ENCODE peak calls at places on chromosomes 1 and 21, in six cellular contexts. One of them, this sample, is unnamed.

GRCh38 chr1:53645690-53646078 is 93.3 kb downstream of the GLIS1 start:
- DNase-seq in tibial artery: peak
- DNase-seq in cardiac fibroblast: no peak
- DNase-seq in HL-60: no peak
- DNase-seq in Peyer's patch: no peak
- DNase-seq in right atrium auricular region: no peak
- DNase-seq in this sample: no peak

GRCh38 chr21:44987301-44987885 is 47.6 kb downstream of the SLX9 start:
- DNase-seq in tibial artery: peak
- DNase-seq in cardiac fibroblast: no peak
- DNase-seq in HL-60: no peak
- DNase-seq in Peyer's patch: no peak
- DNase-seq in right atrium auricular region: no peak
- DNase-seq in this sample: no peak

GRCh38 chr1:68197891-68198290 is 34.4 kb downstream of the WLS start:
- DNase-seq in tibial artery: no peak
- DNase-seq in cardiac fibroblast: peak
- DNase-seq in HL-60: no peak
- DNase-seq in Peyer's patch: no peak
- DNase-seq in right atrium auricular region: no peak
- DNase-seq in this sample: no peak

GRCh38 chr1:167899253-167899681 is 14.7 kb downstream of the ADCY10 start:
- DNase-seq in tibial artery: peak
- DNase-seq in cardiac fibroblast: peak
- DNase-seq in HL-60: no peak
- DNase-seq in Peyer's patch: no peak
- DNase-seq in right atrium auricular region: no peak
- DNase-seq in this sample: peak

GRCh38 chr1:167297222-167298214 is 76.8 kb downstream of the POU2F1 start:
- DNase-seq in tibial artery: no peak
- DNase-seq in cardiac fibroblast: peak
- DNase-seq in HL-60: peak
- DNase-seq in Peyer's patch: no peak
- DNase-seq in right atrium auricular region: peak
- DNase-seq in this sample: peak

GRCh38 chr1:42957229-42957879 is 1.3 kb downstream of the SLC2A1 start:
- DNase-seq in tibial artery: no peak
- DNase-seq in cardiac fibroblast: no peak
- DNase-seq in HL-60: no peak
- DNase-seq in Peyer's patch: no peak
- DNase-seq in right atrium auricular region: no peak
- DNase-seq in this sample: no peak

GRCh38 chr1:24142546-24143431 is at the start of gene IL22RA1:
- DNase-seq in tibial artery: peak
- DNase-seq in cardiac fibroblast: peak
- DNase-seq in HL-60: no peak
- DNase-seq in Peyer's patch: peak
- DNase-seq in right atrium auricular region: no peak
- DNase-seq in this sample: peak

GRCh38 chr1:194830387-194830786 is 1644.0 kb upstream of the B3GALT2 start:
- DNase-seq in tibial artery: no peak
- DNase-seq in cardiac fibroblast: no peak
- DNase-seq in HL-60: no peak
- DNase-seq in Peyer's patch: no peak
- DNase-seq in right atrium auricular region: no peak
- DNase-seq in this sample: no peak

GRCh38 chr1:40717960-40718359 is 26.5 kb downstream of the NFYC start:
- DNase-seq in tibial artery: no peak
- DNase-seq in cardiac fibroblast: no peak
- DNase-seq in HL-60: no peak
- DNase-seq in Peyer's patch: no peak
- DNase-seq in right atrium auricular region: no peak
- DNase-seq in this sample: no peak

GRCh38 chr21:17900281-17900989 is 81.3 kb upstream of the C21orf91 start:
- DNase-seq in tibial artery: no peak
- DNase-seq in cardiac fibroblast: no peak
- DNase-seq in HL-60: no peak
- DNase-seq in Peyer's patch: no peak
- DNase-seq in right atrium auricular region: no peak
- DNase-seq in this sample: no peak

GRCh38 chr1:114666954-114667353 is 2.9 kb downstream of the DENND2C start:
- DNase-seq in tibial artery: no peak
- DNase-seq in cardiac fibroblast: no peak
- DNase-seq in HL-60: no peak
- DNase-seq in Peyer's patch: no peak
- DNase-seq in right atrium auricular region: no peak
- DNase-seq in this sample: no peak

GRCh38 chr1:34131396-34132160 is 33.5 kb downstream of the CSMD2 start:
- DNase-seq in tibial artery: no peak
- DNase-seq in cardiac fibroblast: no peak
- DNase-seq in HL-60: no peak
- DNase-seq in Peyer's patch: no peak
- DNase-seq in right atrium auricular region: peak
- DNase-seq in this sample: peak

GRCh38 chr1:202049129-202049528 is 38.7 kb downstream of the ELF3 start:
- DNase-seq in tibial artery: no peak
- DNase-seq in cardiac fibroblast: peak
- DNase-seq in HL-60: no peak
- DNase-seq in Peyer's patch: no peak
- DNase-seq in right atrium auricular region: no peak
- DNase-seq in this sample: no peak

GRCh38 chr1:84701366-84701765 is 11.1 kb upstream of the SSX2IP start:
- DNase-seq in tibial artery: no peak
- DNase-seq in cardiac fibroblast: no peak
- DNase-seq in HL-60: no peak
- DNase-seq in Peyer's patch: no peak
- DNase-seq in right atrium auricular region: no peak
- DNase-seq in this sample: no peak

GRCh38 chr1:111841189-111841588 is 85.5 kb downstream of the DDX20 start:
- DNase-seq in tibial artery: no peak
- DNase-seq in cardiac fibroblast: no peak
- DNase-seq in HL-60: no peak
- DNase-seq in Peyer's patch: no peak
- DNase-seq in right atrium auricular region: no peak
- DNase-seq in this sample: no peak

GRCh38 chr1:22801753-22802152 is 91.1 kb downstream of the EPHB2 start:
- DNase-seq in tibial artery: no peak
- DNase-seq in cardiac fibroblast: no peak
- DNase-seq in HL-60: no peak
- DNase-seq in Peyer's patch: no peak
- DNase-seq in right atrium auricular region: no peak
- DNase-seq in this sample: no peak

GRCh38 chr1:53197301-53198205 is 929 bp downstream of the CPT2 start:
- DNase-seq in tibial artery: no peak
- DNase-seq in cardiac fibroblast: no peak
- DNase-seq in HL-60: no peak
- DNase-seq in Peyer's patch: no peak
- DNase-seq in right atrium auricular region: no peak
- DNase-seq in this sample: peak

GRCh38 chr1:27300341-27301051 is 21.5 kb upstream of the TMEM222 start:
- DNase-seq in tibial artery: peak
- DNase-seq in cardiac fibroblast: peak
- DNase-seq in HL-60: peak
- DNase-seq in Peyer's patch: peak
- DNase-seq in right atrium auricular region: peak
- DNase-seq in this sample: peak

GRCh38 chr1:183987593-183988318 is 49.8 kb downstream of the COLGALT2 start:
- DNase-seq in tibial artery: no peak
- DNase-seq in cardiac fibroblast: no peak
- DNase-seq in HL-60: no peak
- DNase-seq in Peyer's patch: no peak
- DNase-seq in right atrium auricular region: no peak
- DNase-seq in this sample: peak

GRCh38 chr1:156114919-156115513 is 505 bp downstream of the LMNA start:
- DNase-seq in tibial artery: no peak
- DNase-seq in cardiac fibroblast: no peak
- DNase-seq in HL-60: no peak
- DNase-seq in Peyer's patch: peak
- DNase-seq in right atrium auricular region: no peak
- DNase-seq in this sample: no peak

GRCh38 chr21:28311776-28312175 is 680.9 kb downstream of the LTN1 start:
- DNase-seq in tibial artery: no peak
- DNase-seq in cardiac fibroblast: peak
- DNase-seq in HL-60: no peak
- DNase-seq in Peyer's patch: no peak
- DNase-seq in right atrium auricular region: no peak
- DNase-seq in this sample: no peak

GRCh38 chr1:15734901-15735300 is 1.2 kb upstream of the SLC25A34 start:
- DNase-seq in tibial artery: peak
- DNase-seq in cardiac fibroblast: no peak
- DNase-seq in HL-60: no peak
- DNase-seq in Peyer's patch: peak
- DNase-seq in right atrium auricular region: no peak
- DNase-seq in this sample: no peak

GRCh38 chr21:43600642-43601397 is 58.5 kb downstream of the HSF2BP start:
- DNase-seq in tibial artery: no peak
- DNase-seq in cardiac fibroblast: peak
- DNase-seq in HL-60: no peak
- DNase-seq in Peyer's patch: no peak
- DNase-seq in right atrium auricular region: no peak
- DNase-seq in this sample: peak

GRCh38 chr21:43597052-43597451 is 62.2 kb downstream of the HSF2BP start:
- DNase-seq in tibial artery: no peak
- DNase-seq in cardiac fibroblast: peak
- DNase-seq in HL-60: no peak
- DNase-seq in Peyer's patch: no peak
- DNase-seq in right atrium auricular region: no peak
- DNase-seq in this sample: peak

GRCh38 chr21:43598416-43599120 is 60.7 kb downstream of the HSF2BP start:
- DNase-seq in tibial artery: no peak
- DNase-seq in cardiac fibroblast: peak
- DNase-seq in HL-60: no peak
- DNase-seq in Peyer's patch: no peak
- DNase-seq in right atrium auricular region: no peak
- DNase-seq in this sample: peak

GRCh38 chr21:43597845-43598244 is 61.4 kb downstream of the HSF2BP start:
- DNase-seq in tibial artery: no peak
- DNase-seq in cardiac fibroblast: no peak
- DNase-seq in HL-60: no peak
- DNase-seq in Peyer's patch: no peak
- DNase-seq in right atrium auricular region: no peak
- DNase-seq in this sample: no peak

GRCh38 chr21:43599728-43600127 is 59.6 kb downstream of the HSF2BP start:
- DNase-seq in tibial artery: no peak
- DNase-seq in cardiac fibroblast: no peak
- DNase-seq in HL-60: no peak
- DNase-seq in Peyer's patch: no peak
- DNase-seq in right atrium auricular region: no peak
- DNase-seq in this sample: no peak
- H3K4me3 ChIP-seq in tibial artery: no peak
- H3K4me3 ChIP-seq in cardiac fibroblast: no peak
- H3K4me3 ChIP-seq in HL-60: no peak
- H3K4me3 ChIP-seq in Peyer's patch: no peak
- H3K4me3 ChIP-seq in right atrium auricular region: no peak
- H3K4me3 ChIP-seq in this sample: no peak

DNA sequence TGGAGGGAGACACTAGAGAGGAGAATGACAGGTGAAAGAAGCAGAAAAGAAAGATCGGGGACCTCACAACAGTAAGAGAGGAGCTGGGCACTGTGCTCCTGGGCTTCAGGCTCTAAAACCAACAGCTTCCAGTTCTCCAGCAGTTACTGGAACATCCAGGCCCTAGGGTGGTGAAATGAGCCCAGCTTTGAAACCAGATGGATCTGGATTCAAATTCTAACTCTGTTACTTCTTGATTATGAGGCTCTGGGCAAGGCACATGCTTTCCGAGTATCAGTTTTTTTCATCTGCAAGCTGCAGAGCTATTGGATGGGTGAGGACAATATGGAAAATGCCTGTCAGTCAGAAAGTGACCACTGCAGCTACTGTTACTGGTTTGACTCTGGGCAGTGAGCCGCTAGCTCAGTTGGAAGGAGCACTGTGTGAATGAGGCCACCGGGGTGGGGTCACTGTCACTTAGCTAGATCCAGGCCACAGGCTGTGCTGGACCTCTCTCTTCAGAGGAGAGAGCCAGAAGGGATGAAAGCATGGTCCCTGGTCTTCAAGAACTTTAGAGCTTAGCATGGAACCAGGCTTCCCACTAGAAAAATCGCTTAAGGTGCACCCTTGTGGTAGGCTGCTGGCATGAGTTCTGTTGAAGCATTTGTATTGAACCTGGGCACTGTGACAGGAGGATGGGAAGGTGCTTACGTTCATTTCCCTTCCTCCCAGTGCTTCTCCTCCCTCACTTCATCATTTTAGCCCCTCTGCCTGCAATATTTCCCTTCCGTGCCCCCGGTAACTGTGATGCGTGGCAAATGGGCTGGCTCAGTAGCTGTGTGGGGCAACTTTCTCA is 12.2 kb downstream of the PLEKHO1 start:
- DNase-seq in tibial artery: no peak
- DNase-seq in cardiac fibroblast: peak
- DNase-seq in HL-60: no peak
- DNase-seq in Peyer's patch: no peak
- DNase-seq in right atrium auricular region: no peak
- DNase-seq in this sample: no peak
- TF ChIP-seq CTCF in tibial artery: no peak
- TF ChIP-seq CTCF in cardiac fibroblast: no peak
- TF ChIP-seq CTCF in HL-60: no peak
- TF ChIP-seq CTCF in Peyer's patch: peak
- TF ChIP-seq CTCF in right atrium auricular region: no peak
- TF ChIP-seq CTCF in this sample: no peak

GRCh38 chr1:185170291-185170848 is 13.4 kb downstream of the SWT1 start:
- DNase-seq in tibial artery: no peak
- DNase-seq in cardiac fibroblast: peak
- DNase-seq in HL-60: no peak
- DNase-seq in Peyer's patch: peak
- DNase-seq in right atrium auricular region: no peak
- DNase-seq in this sample: peak
- H3K4me3 ChIP-seq in tibial artery: no peak
- H3K4me3 ChIP-seq in cardiac fibroblast: no peak
- H3K4me3 ChIP-seq in HL-60: no peak
- H3K4me3 ChIP-seq in Peyer's patch: no peak
- H3K4me3 ChIP-seq in right atrium auricular region: no peak
- H3K4me3 ChIP-seq in this sample: no peak

GRCh38 chr1:83497563-83497962 is 501.4 kb downstream of the TTLL7 start:
- DNase-seq in tibial artery: no peak
- DNase-seq in cardiac fibroblast: peak
- DNase-seq in HL-60: no peak
- DNase-seq in Peyer's patch: no peak
- DNase-seq in right atrium auricular region: no peak
- DNase-seq in this sample: no peak
- TF ChIP-seq CTCF in tibial artery: no peak
- TF ChIP-seq CTCF in cardiac fibroblast: peak
- TF ChIP-seq CTCF in HL-60: no peak
- TF ChIP-seq CTCF in Peyer's patch: no peak
- TF ChIP-seq CTCF in right atrium auricular region: no peak
- TF ChIP-seq CTCF in this sample: peak

GRCh38 chr1:54968581-54968980 is 11.8 kb upstream of the TMEM61 start:
- DNase-seq in tibial artery: no peak
- DNase-seq in cardiac fibroblast: no peak
- DNase-seq in HL-60: no peak
- DNase-seq in Peyer's patch: no peak
- DNase-seq in right atrium auricular region: no peak
- DNase-seq in this sample: peak
- H3K4me3 ChIP-seq in tibial artery: no peak
- H3K4me3 ChIP-seq in cardiac fibroblast: no peak
- H3K4me3 ChIP-seq in HL-60: no peak
- H3K4me3 ChIP-seq in Peyer's patch: no peak
- H3K4me3 ChIP-seq in right atrium auricular region: no peak
- H3K4me3 ChIP-seq in this sample: no peak